ENCODE peak calls at places on chromosomes 12 and 14, in seven cellular contexts. One of them, this sample, is unnamed.

GRCh38 chr12:115972241-115972640 is 305.3 kb downstream of the MED13L start:
- DNase-seq in HCT116: no peak
- DNase-seq in IMR-90: no peak
- DNase-seq in A549: no peak
- DNase-seq in HepG2: peak; percentile 8
- DNase-seq in K562: no peak
- DNase-seq in GM12878: no peak
- DNase-seq in this sample: no peak

GRCh38 chr12:124862768-124863408 is 776 bp downstream of the SCARB1 start:
- DNase-seq in HCT116: no peak
- DNase-seq in IMR-90: no peak
- DNase-seq in A549: no peak
- DNase-seq in HepG2: no peak
- DNase-seq in K562: peak; percentile 46
- DNase-seq in GM12878: no peak
- DNase-seq in this sample: no peak

GRCh38 chr12:52616680-52617402 is 1.5 kb downstream of the KRT73 start:
- DNase-seq in HCT116: no peak
- DNase-seq in IMR-90: no peak
- DNase-seq in A549: no peak
- DNase-seq in HepG2: no peak
- DNase-seq in K562: no peak
- DNase-seq in GM12878: no peak
- DNase-seq in this sample: no peak

GRCh38 chr14:75849496-75849895 is 132.3 kb downstream of the TGFB3 start:
- DNase-seq in HCT116: no peak
- DNase-seq in IMR-90: no peak
- DNase-seq in A549: no peak
- DNase-seq in HepG2: no peak
- DNase-seq in K562: no peak
- DNase-seq in GM12878: no peak
- DNase-seq in this sample: no peak

GRCh38 chr12:107449891-107450290 is 235.7 kb upstream of the PWP1 start:
- DNase-seq in HCT116: no peak
- DNase-seq in IMR-90: peak; percentile 54
- DNase-seq in A549: no peak
- DNase-seq in HepG2: no peak
- DNase-seq in K562: no peak
- DNase-seq in GM12878: no peak
- DNase-seq in this sample: no peak

GRCh38 chr12:6425588-6426531 is 18.9 kb upstream of the CD27 start:
- DNase-seq in HCT116: no peak
- DNase-seq in IMR-90: peak; percentile 6
- DNase-seq in A549: peak; percentile 40
- DNase-seq in HepG2: peak; percentile 49
- DNase-seq in K562: peak; percentile 13
- DNase-seq in GM12878: no peak
- DNase-seq in this sample: no peak

GRCh38 chr12:11885261-11886038 is 185.3 kb upstream of the BCL2L14 start:
- DNase-seq in HCT116: no peak
- DNase-seq in IMR-90: peak; percentile 76
- DNase-seq in A549: peak; percentile 80
- DNase-seq in HepG2: peak; percentile 94
- DNase-seq in K562: no peak
- DNase-seq in GM12878: no peak
- DNase-seq in this sample: no peak

GRCh38 chr14:88323086-88323519 is at the start of gene KCNK10:
- DNase-seq in HCT116: no peak
- DNase-seq in IMR-90: no peak
- DNase-seq in A549: no peak
- DNase-seq in HepG2: no peak
- DNase-seq in K562: no peak
- DNase-seq in GM12878: no peak
- DNase-seq in this sample: peak; percentile 54

GRCh38 chr12:48000878-48001321 is 3.4 kb downstream of the COL2A1 start:
- DNase-seq in HCT116: peak; percentile 1
- DNase-seq in IMR-90: peak; percentile 47
- DNase-seq in A549: peak; percentile 48
- DNase-seq in HepG2: no peak
- DNase-seq in K562: peak; percentile 16
- DNase-seq in GM12878: no peak
- DNase-seq in this sample: no peak

GRCh38 chr12:49339464-49339861 is 2.5 kb upstream of the C1QL4 start:
- DNase-seq in HCT116: no peak
- DNase-seq in IMR-90: no peak
- DNase-seq in A549: no peak
- DNase-seq in HepG2: no peak
- DNase-seq in K562: no peak
- DNase-seq in GM12878: no peak
- DNase-seq in this sample: no peak

GRCh38 chr12:100154472-100155247 is 12.0 kb upstream of the BLTP3B start:
- DNase-seq in HCT116: peak; percentile 62
- DNase-seq in IMR-90: peak; percentile 48
- DNase-seq in A549: peak; percentile 84
- DNase-seq in HepG2: peak; percentile 69
- DNase-seq in K562: peak; percentile 85
- DNase-seq in GM12878: no peak
- DNase-seq in this sample: peak; percentile 79

GRCh38 chr12:5197127-5197526 is 153.4 kb downstream of the KCNA5 start:
- DNase-seq in HCT116: no peak
- DNase-seq in IMR-90: peak; percentile 53
- DNase-seq in A549: no peak
- DNase-seq in HepG2: no peak
- DNase-seq in K562: no peak
- DNase-seq in GM12878: no peak
- DNase-seq in this sample: no peak

GRCh38 chr12:10393291-10393690 is 3.5 kb upstream of the KLRK1 start:
- DNase-seq in HCT116: no peak
- DNase-seq in IMR-90: no peak
- DNase-seq in A549: no peak
- DNase-seq in HepG2: no peak
- DNase-seq in K562: no peak
- DNase-seq in GM12878: no peak
- DNase-seq in this sample: no peak

GRCh38 chr12:67957383-67957782 is 31.9 kb upstream of the IFNG-AS1 start:
- DNase-seq in HCT116: no peak
- DNase-seq in IMR-90: no peak
- DNase-seq in A549: no peak
- DNase-seq in HepG2: no peak
- DNase-seq in K562: no peak
- DNase-seq in GM12878: no peak
- DNase-seq in this sample: no peak

GRCh38 chr14:69464829-69465228 is 19.7 kb upstream of the PLEKHD1 start:
- DNase-seq in HCT116: no peak
- DNase-seq in IMR-90: peak; percentile 98
- DNase-seq in A549: no peak
- DNase-seq in HepG2: no peak
- DNase-seq in K562: no peak
- DNase-seq in GM12878: no peak
- DNase-seq in this sample: no peak

GRCh38 chr12:64459388-64460024 is 7.6 kb downstream of the TBK1 start:
- DNase-seq in HCT116: no peak
- DNase-seq in IMR-90: no peak
- DNase-seq in A549: no peak
- DNase-seq in HepG2: no peak
- DNase-seq in K562: peak; percentile 16
- DNase-seq in GM12878: no peak
- DNase-seq in this sample: no peak

GRCh38 chr14:51258788-51259187 is 18.7 kb downstream of the TMX1 start:
- DNase-seq in HCT116: no peak
- DNase-seq in IMR-90: no peak
- DNase-seq in A549: no peak
- DNase-seq in HepG2: no peak
- DNase-seq in K562: no peak
- DNase-seq in GM12878: no peak
- DNase-seq in this sample: no peak

GRCh38 chr12:41983394-41983793 is 161.3 kb downstream of the GXYLT1 start:
- DNase-seq in HCT116: no peak
- DNase-seq in IMR-90: no peak
- DNase-seq in A549: no peak
- DNase-seq in HepG2: no peak
- DNase-seq in K562: no peak
- DNase-seq in GM12878: no peak
- DNase-seq in this sample: no peak

GRCh38 chr12:123388218-123388947 is 4.5 kb downstream of the KMT5A start:
- DNase-seq in HCT116: no peak
- DNase-seq in IMR-90: peak; percentile 52
- DNase-seq in A549: peak; percentile 68
- DNase-seq in HepG2: peak; percentile 58
- DNase-seq in K562: peak; percentile 97
- DNase-seq in GM12878: peak; percentile 21
- DNase-seq in this sample: peak; percentile 64

GRCh38 chr12:123389560-123390351 is 5.8 kb downstream of the KMT5A start:
- DNase-seq in HCT116: no peak
- DNase-seq in IMR-90: no peak
- DNase-seq in A549: no peak
- DNase-seq in HepG2: peak; percentile 45
- DNase-seq in K562: peak; percentile 65
- DNase-seq in GM12878: no peak
- DNase-seq in this sample: peak; percentile 60

GRCh38 chr12:123384994-123385376 is 1.1 kb downstream of the KMT5A start:
- DNase-seq in HCT116: no peak
- DNase-seq in IMR-90: peak; percentile 63
- DNase-seq in A549: peak; percentile 52
- DNase-seq in HepG2: no peak
- DNase-seq in K562: peak; percentile 23
- DNase-seq in GM12878: no peak
- DNase-seq in this sample: no peak

GRCh38 chr12:123388948-123389559 is 5.1 kb downstream of the KMT5A start:
- DNase-seq in HCT116: no peak
- DNase-seq in IMR-90: no peak
- DNase-seq in A549: no peak
- DNase-seq in HepG2: no peak
- DNase-seq in K562: no peak
- DNase-seq in GM12878: no peak
- DNase-seq in this sample: no peak

GRCh38 chr12:123387508-123388217 is 3.7 kb downstream of the KMT5A start:
- DNase-seq in HCT116: no peak
- DNase-seq in IMR-90: no peak
- DNase-seq in A549: no peak
- DNase-seq in HepG2: no peak
- DNase-seq in K562: peak; percentile 89
- DNase-seq in GM12878: no peak
- DNase-seq in this sample: no peak
- TF ChIP-seq CEBPB in HCT116: no peak
- TF ChIP-seq CEBPB in IMR-90: no peak
- TF ChIP-seq CEBPB in A549: no peak
- TF ChIP-seq CEBPB in HepG2: no peak
- TF ChIP-seq CEBPB in K562: no peak
- TF ChIP-seq CEBPB in GM12878: no peak
- TF ChIP-seq CEBPB in this sample: no peak

GRCh38 chr12:24948452-24948815 is 467 bp downstream of the BCAT1 start:
- DNase-seq in HCT116: no peak
- DNase-seq in IMR-90: peak; percentile 54
- DNase-seq in A549: peak; percentile 22
- DNase-seq in HepG2: no peak
- DNase-seq in K562: peak; percentile 48
- DNase-seq in GM12878: peak; percentile 73
- DNase-seq in this sample: no peak

GRCh38 chr12:24945822-24946221 is 3.1 kb downstream of the BCAT1 start:
- DNase-seq in HCT116: no peak
- DNase-seq in IMR-90: no peak
- DNase-seq in A549: no peak
- DNase-seq in HepG2: no peak
- DNase-seq in K562: no peak
- DNase-seq in GM12878: no peak
- DNase-seq in this sample: no peak

GRCh38 chr12:24950231-24950834 is 1.4 kb upstream of the BCAT1 start:
- DNase-seq in HCT116: no peak
- DNase-seq in IMR-90: no peak
- DNase-seq in A549: no peak
- DNase-seq in HepG2: no peak
- DNase-seq in K562: peak; percentile 64
- DNase-seq in GM12878: peak; percentile 93
- DNase-seq in this sample: no peak

GRCh38 chr12:24947541-24948451 is 1.1 kb downstream of the BCAT1 start:
- DNase-seq in HCT116: no peak
- DNase-seq in IMR-90: no peak
- DNase-seq in A549: no peak
- DNase-seq in HepG2: no peak
- DNase-seq in K562: peak; percentile 42
- DNase-seq in GM12878: no peak
- DNase-seq in this sample: no peak

GRCh38 chr12:24948816-24949722 is at the start of gene BCAT1:
- DNase-seq in HCT116: no peak
- DNase-seq in IMR-90: peak; percentile 88
- DNase-seq in A549: peak; percentile 77
- DNase-seq in HepG2: peak; percentile 61
- DNase-seq in K562: peak; percentile 92
- DNase-seq in GM12878: no peak
- DNase-seq in this sample: peak; percentile 57
- TF ChIP-seq CEBPB in HCT116: no peak
- TF ChIP-seq CEBPB in IMR-90: peak; percentile 98
- TF ChIP-seq CEBPB in A549: no peak
- TF ChIP-seq CEBPB in HepG2: peak; percentile 86
- TF ChIP-seq CEBPB in K562: peak; percentile 97
- TF ChIP-seq CEBPB in GM12878: peak; percentile 33
- TF ChIP-seq CEBPB in this sample: peak; percentile 96

DNA sequence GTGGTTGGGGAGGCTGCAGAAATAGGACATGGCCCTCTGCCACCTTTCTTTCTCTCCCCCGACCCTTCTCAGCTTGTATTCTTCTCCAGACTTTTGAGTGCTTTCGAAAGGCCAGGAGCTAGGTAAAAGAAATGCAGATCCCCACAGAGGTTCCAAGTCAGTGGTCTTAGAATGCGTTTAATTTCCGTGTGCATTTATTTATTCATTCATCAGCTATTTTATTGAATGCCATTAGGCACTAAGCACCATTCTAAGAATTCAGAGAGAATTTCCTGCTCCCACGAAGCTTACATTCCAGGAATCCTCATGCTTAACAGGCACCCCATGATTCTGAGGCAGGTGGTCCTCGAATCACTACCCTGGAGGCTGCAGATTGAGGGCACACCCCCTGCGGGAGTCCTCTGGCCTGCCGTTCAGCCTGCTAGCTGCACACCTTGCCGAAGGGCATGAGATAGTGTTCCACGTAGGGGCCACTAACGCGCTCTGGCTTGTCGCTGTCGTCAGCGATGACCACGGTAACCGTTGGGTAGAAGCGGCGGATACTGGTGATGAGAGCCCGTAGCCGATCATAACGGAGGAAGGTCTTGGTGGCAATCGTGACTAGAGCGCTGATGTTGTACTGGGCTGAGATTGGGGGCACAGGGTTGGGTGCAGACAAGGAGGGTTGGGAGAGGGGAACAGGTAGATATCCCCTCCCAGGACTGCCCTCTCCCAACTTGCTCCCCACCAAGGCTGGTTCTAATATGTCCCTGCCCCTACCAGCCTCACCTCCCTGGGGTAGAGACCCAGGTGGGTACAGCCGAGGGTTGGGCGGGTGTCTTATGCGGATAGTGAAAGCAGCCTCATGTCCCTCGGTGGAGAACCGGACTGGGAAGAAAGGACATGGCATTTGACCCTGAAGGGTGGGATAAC is 4.5 kb downstream of the B4GALNT1 start:
- DNase-seq in HCT116: no peak
- DNase-seq in IMR-90: no peak
- DNase-seq in A549: no peak
- DNase-seq in HepG2: no peak
- DNase-seq in K562: no peak
- DNase-seq in GM12878: no peak
- DNase-seq in this sample: no peak
- TF ChIP-seq CEBPB in HCT116: no peak
- TF ChIP-seq CEBPB in IMR-90: no peak
- TF ChIP-seq CEBPB in A549: no peak
- TF ChIP-seq CEBPB in HepG2: no peak
- TF ChIP-seq CEBPB in K562: no peak
- TF ChIP-seq CEBPB in GM12878: no peak
- TF ChIP-seq CEBPB in this sample: no peak

GRCh38 chr14:21072102-21072501 is 2.0 kb downstream of the ARHGEF40 start:
- DNase-seq in HCT116: no peak
- DNase-seq in IMR-90: peak; percentile 81
- DNase-seq in A549: no peak
- DNase-seq in HepG2: no peak
- DNase-seq in K562: peak; percentile 24
- DNase-seq in GM12878: no peak
- DNase-seq in this sample: no peak
- TF ChIP-seq CEBPB in HCT116: no peak
- TF ChIP-seq CEBPB in IMR-90: peak; percentile 80
- TF ChIP-seq CEBPB in A549: no peak
- TF ChIP-seq CEBPB in HepG2: no peak
- TF ChIP-seq CEBPB in K562: no peak
- TF ChIP-seq CEBPB in GM12878: no peak
- TF ChIP-seq CEBPB in this sample: no peak

This sample was measured in H1.